ENCODE peak calls at places on chromosomes 5 and 9, in seven cellular contexts. A, K, O, W, S, Z and R are unnamed samples.

GRCh38 chr5:15579193-15579990 is 79.4 kb downstream of the FBXL7 start:
- DNase-seq in S (no peak), W (no peak), A (no peak), O (no peak), K (no peak), Z (no peak), R (no peak)

GRCh38 chr5:170774831-170775230 is 8.7 kb upstream of the GABRP start:
- DNase-seq in A (no peak), Z (no peak), S (no peak), O (no peak), W (no peak), K (no peak), R (no peak)

GRCh38 chr5:68345595-68345994 is 130.0 kb downstream of the PIK3R1 start:
- DNase-seq in K (no peak), O (no peak), W (no peak), S (no peak), Z (no peak), A (no peak), R (no peak)

GRCh38 chr9:90476058-90476457 is 166.6 kb downstream of the DIRAS2 start:
- DNase-seq in S (no peak), O (no peak), K (no peak), Z (no peak), A (no peak), W (no peak), R (no peak)

GRCh38 chr5:111070272-111071134 is 1.0 kb upstream of the TSLP start:
- DNase-seq in Z (peak; percentile 63), K (peak; percentile 30), A (no peak), O (no peak), S (peak; percentile 32), W (peak; percentile 57), R (peak; percentile 56)

GRCh38 chr5:113487779-113488644 is at the start of gene MCC:
- DNase-seq in Z (peak; percentile 77), W (peak; percentile 83), K (peak; percentile 89), A (peak; percentile 93), S (peak; percentile 93), O (peak; percentile 58), R (peak; percentile 95)

GRCh38 chr9:105290401-105290800 is 46.0 kb downstream of the SLC44A1 start:
- DNase-seq in O (no peak), A (peak; percentile 55), K (no peak), W (no peak), Z (no peak), S (no peak), R (peak; percentile 66)

GRCh38 chr9:70675868-70676370 is 261.5 kb upstream of the KLF9 start:
- DNase-seq in Z (no peak), K (no peak), S (no peak), O (no peak), A (no peak), W (no peak), R (no peak)

GRCh38 chr5:131196331-131196730 is 25.6 kb downstream of the LYRM7 start:
- DNase-seq in A (peak; percentile 55), K (no peak), W (no peak), Z (no peak), O (no peak), S (no peak), R (no peak)

GRCh38 chr5:16660982-16661381 is 44.2 kb upstream of the RETREG1 start:
- DNase-seq in S (no peak), O (no peak), A (no peak), Z (no peak), W (no peak), K (no peak), R (no peak)

GRCh38 chr5:15993334-15993733 is 186.3 kb downstream of the MARCHF11 start:
- DNase-seq in K (no peak), A (peak; percentile 53), O (no peak), Z (no peak), W (no peak), S (peak; percentile 33), R (peak; percentile 80)

GRCh38 chr9:114507726-114508125 is 2.5 kb upstream of the WHRN start:
- DNase-seq in Z (no peak), S (no peak), O (no peak), K (no peak), W (no peak), A (peak; percentile 16), R (peak; percentile 56)

GRCh38 chr9:110615526-110615925 is 36.0 kb upstream of the SVEP1 start:
- DNase-seq in A (peak; percentile 72), Z (no peak), S (peak; percentile 66), K (no peak), W (no peak), O (no peak), R (peak; percentile 87)

GRCh38 chr5:23820764-23821471 is 313.5 kb downstream of the PRDM9 start:
- DNase-seq in O (no peak), S (peak; percentile 44), A (peak; percentile 1), Z (no peak), W (no peak), K (no peak), R (peak; percentile 84)

GRCh38 chr5:131757830-131758519 is 38.8 kb downstream of the FNIP1 start:
- DNase-seq in K (no peak), O (no peak), W (no peak), A (no peak), Z (no peak), S (no peak), R (no peak)

GRCh38 chr9:93577045-93577939 is 908 bp downstream of the PHF2 start:
- DNase-seq in S (no peak), K (peak; percentile 58), O (no peak), A (no peak), Z (peak; percentile 69), W (no peak), R (peak; percentile 60)

GRCh38 chr9:72996106-72996505 is 43.3 kb upstream of the ALDH1A1 start:
- DNase-seq in O (no peak), W (no peak), S (no peak), Z (no peak), A (no peak), K (no peak), R (peak; percentile 57)

GRCh38 chr9:77602852-77603251 is 45.3 kb downstream of the GNA14 start:
- DNase-seq in O (no peak), A (no peak), W (no peak), S (no peak), K (no peak), Z (no peak), R (no peak)

GRCh38 chr9:72274916-72275315 is 90.1 kb downstream of the ZFAND5 start:
- DNase-seq in A (no peak), W (no peak), Z (no peak), K (no peak), S (no peak), O (no peak), R (no peak)

DNA sequence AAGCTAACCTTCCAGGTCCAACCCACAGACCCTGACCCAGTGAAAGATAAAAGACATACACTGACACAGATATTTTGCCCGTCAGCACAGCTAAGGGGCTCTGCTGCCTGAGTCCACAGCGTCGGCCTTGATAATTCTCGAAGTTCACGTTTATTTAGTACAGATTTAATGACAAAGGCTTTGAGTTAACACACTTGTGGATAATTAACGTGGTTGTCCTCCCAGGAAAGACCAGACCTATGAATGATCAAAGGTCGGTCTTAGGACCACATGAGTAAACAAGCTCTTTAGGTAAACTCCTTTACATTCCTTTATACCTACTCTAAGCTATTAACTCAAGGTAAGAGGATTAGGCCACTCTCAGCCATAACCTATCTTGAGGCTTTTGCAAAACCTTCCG is 11.3 kb upstream of the TEX10 start:
- DNase-seq in S (no peak), Z (no peak), O (no peak), W (no peak), K (no peak), A (no peak), R (no peak)
- H3K4me3 ChIP-seq in S (no peak overlapping the region), Z (no peak overlapping the region), O (no peak overlapping the region), W (no peak overlapping the region), K (no peak overlapping the region), A (no peak overlapping the region), R (no peak overlapping the region)

GRCh38 chr5:172284275-172284971 is 859 bp upstream of the UBTD2 start:
- DNase-seq in O (no peak), A (no peak), S (no peak), K (no peak), W (no peak), Z (no peak), R (peak; percentile 61)

GRCh38 chr5:172283020-172283861 is at the start of gene UBTD2:
- DNase-seq in S (peak; percentile 76), O (peak; percentile 80), K (peak; percentile 89), A (peak; percentile 70), W (peak; percentile 92), Z (peak; percentile 92), R (peak; percentile 92)

GRCh38 chr5:172283862-172284274 is 304 bp upstream of the UBTD2 start:
- DNase-seq in K (peak; percentile 92), O (peak; percentile 86), W (peak; percentile 90), A (peak; percentile 74), Z (peak; percentile 92), S (peak; percentile 80), R (peak; percentile 92)

GRCh38 chr5:172288465-172288864 is 4.9 kb upstream of the UBTD2 start:
- DNase-seq in A (no peak), K (no peak), W (no peak), O (no peak), S (no peak), Z (no peak), R (peak; percentile 19)

DNA sequence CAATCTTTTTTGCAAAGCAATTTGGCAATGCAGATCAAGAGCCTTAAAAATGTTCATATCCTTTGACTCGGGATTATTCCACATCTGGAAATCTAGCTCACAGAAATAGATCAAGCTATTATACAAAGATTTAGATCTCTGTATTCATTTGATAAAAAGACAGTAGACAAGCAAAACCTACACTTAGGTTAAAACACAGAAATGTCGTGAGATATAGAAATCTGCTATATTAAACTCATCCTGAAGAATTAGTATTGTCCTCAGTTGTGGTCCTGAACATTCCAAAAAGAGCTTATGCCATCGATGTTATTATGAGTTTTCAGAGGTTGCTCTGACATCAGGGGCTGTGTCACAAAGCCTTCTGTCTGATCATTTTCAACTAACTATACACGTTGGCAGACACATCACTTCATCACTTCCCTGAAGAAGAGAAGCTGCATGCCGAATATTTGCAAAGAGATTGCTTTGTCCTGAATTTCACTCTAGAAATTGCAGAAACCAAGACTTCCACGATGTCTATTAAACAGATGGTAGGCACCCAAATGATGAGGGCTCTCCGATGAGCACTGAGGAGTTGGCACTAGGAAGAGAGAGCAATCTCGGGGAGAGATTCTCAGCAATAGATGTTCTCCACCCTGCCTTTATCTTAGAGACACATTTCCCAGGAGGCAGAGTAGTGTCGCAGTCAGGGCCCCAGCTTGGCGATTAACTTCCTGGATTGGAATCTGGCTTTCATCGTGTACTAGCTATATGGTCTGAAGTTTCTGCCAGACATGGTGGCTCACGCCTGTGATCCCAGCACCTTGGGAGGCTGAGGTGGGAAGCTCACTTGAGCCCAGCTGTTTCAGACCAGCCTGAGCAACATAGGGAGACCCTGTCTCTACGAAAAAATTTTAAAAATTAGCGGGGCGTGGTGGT is 1.9 kb upstream of the UBTD2 start:
- DNase-seq in O (no peak), K (no peak), W (no peak), Z (no peak), A (no peak), S (no peak), R (peak; percentile 51)
- H3K4me3 ChIP-seq in O (no peak overlapping the region), K (peak overlapping the region; percentile 58), W (no peak overlapping the region), Z (peak overlapping the region; percentile 91), A (no peak overlapping the region), S (no peak overlapping the region), R (peak overlapping the region; percentile 93)

GRCh38 chr5:58759745-58760144 is 176.9 kb downstream of the RAB3C start:
- DNase-seq in W (no peak), K (no peak), S (no peak), Z (no peak), O (no peak), A (no peak), R (peak; percentile 1)
- H3K4me3 ChIP-seq in W (peak overlapping the region; percentile 41), K (no peak overlapping the region), S (no peak overlapping the region), Z (no peak overlapping the region), O (peak overlapping the region; percentile 13), A (no peak overlapping the region), R (peak overlapping the region; percentile 45)

GRCh38 chr5:14160116-14160515 is 17.0 kb downstream of the TRIO start:
- DNase-seq in S (no peak), W (no peak), A (no peak), K (no peak), O (no peak), Z (no peak), R (no peak)
- H3K4me3 ChIP-seq in S (no peak overlapping the region), W (no peak overlapping the region), A (no peak overlapping the region), K (no peak overlapping the region), O (no peak overlapping the region), Z (no peak overlapping the region), R (no peak overlapping the region)